ENCODE peak calls at places on chromosomes 12 and 14, in five cellular contexts. H is progenitor cell of endocrine pancreas, L is Kasumi-1, Z is hepatocyte, S is hepatic stellate cell. U is an unnamed sample.

GRCh38 chr14:31420013-31420318 is 384 bp downstream of the HEATR5A start:
- DNase-seq in H (peak; percentile 75), Z (no peak), S (no peak), L (no peak), U (no peak)

GRCh38 chr14:42429401-42429800 is 822.7 kb downstream of the LRFN5 start:
- DNase-seq in L (no peak), H (no peak), Z (no peak), S (no peak), U (no peak)

GRCh38 chr12:53454710-53455109 is 2.8 kb downstream of the PCBP2 start:
- DNase-seq in L (no peak), H (no peak), Z (no peak), S (no peak), U (no peak)

GRCh38 chr14:30445394-30445793 is 113.6 kb upstream of the G2E3 start:
- DNase-seq in L (no peak), H (no peak), Z (no peak), S (no peak), U (no peak)

GRCh38 chr14:99928963-99929362 is 135.8 kb downstream of the EML1 start:
- DNase-seq in Z (no peak), S (no peak), L (no peak), H (no peak), U (no peak)

GRCh38 chr12:47079365-47079893 is at the start of gene PCED1B:
- DNase-seq in Z (peak; percentile 83), H (peak; percentile 33), L (peak; percentile 32), S (peak; percentile 53), U (no peak)

GRCh38 chr14:71049435-71050147 is 142.3 kb downstream of the PCNX1 start:
- DNase-seq in L (no peak), H (no peak), S (no peak), Z (no peak), U (no peak)

GRCh38 chr14:93369393-93370266 is 22.6 kb downstream of the COX8C start:
- DNase-seq in L (peak; percentile 78), H (no peak), S (no peak), Z (no peak), U (no peak)

GRCh38 chr14:95156153-95156764 is 1.1 kb downstream of the DICER1 start:
- DNase-seq in H (no peak), S (peak; percentile 16), L (no peak), Z (no peak), U (no peak)

GRCh38 chr12:21945002-21945401 is 3.8 kb upstream of the ABCC9 start:
- DNase-seq in L (no peak), H (no peak), Z (no peak), S (no peak), U (no peak)

GRCh38 chr14:52031781-52032180 is 37.1 kb downstream of the NID2 start:
- DNase-seq in L (no peak), Z (no peak), S (no peak), H (no peak), U (no peak)

U was measured in Panc1.